ENCODE peak calls at places on chromosomes 13 and 19, in seven cellular contexts. G is CD8-positive, alpha-beta T cell; O is PC-3; V is epithelial cell of esophagus; A is GM10248; L is fibroblast of pulmonary artery; W is brain microvascular endothelial cell. C is an unnamed sample.

GRCh38 chr19:33811736-33812387 is 15.2 kb downstream of the KCTD15 start:
- DNase-seq in G (no peak), O (no peak), V (no peak), A (no peak), L (no peak), W (no peak), C (no peak)

GRCh38 chr13:113500530-113501265 is 10.2 kb upstream of the DCUN1D2 start:
- DNase-seq in G (no peak), O (no peak), V (no peak), A (no peak), L (no peak), W (no peak), C (no peak)

GRCh38 chr13:59494151-59494550 is 669.6 kb downstream of the DIAPH3 start:
- DNase-seq in G (no peak), O (no peak), V (no peak), A (no peak), L (no peak), W (no peak), C (no peak)

GRCh38 chr13:61608138-61608537 is 192.5 kb upstream of the PCDH20 start:
- DNase-seq in G (no peak), O (no peak), V (no peak), A (no peak), L (no peak), W (no peak), C (no peak)

GRCh38 chr19:23560051-23560450 is 127.0 kb downstream of the ZNF675 start:
- DNase-seq in G (no peak), O (no peak), V (no peak), A (no peak), L (no peak), W (no peak), C (no peak)

GRCh38 chr13:46962286-46962941 is 65.6 kb upstream of the HTR2A start:
- DNase-seq in G (no peak), O (peak), V (peak), A (peak), L (peak), W (peak), C (no peak)

GRCh38 chr19:41998246-41999020 is 4.4 kb upstream of the ATP1A3 start:
- DNase-seq in G (no peak), O (peak), V (peak), A (peak), L (peak), W (peak), C (no peak)

GRCh38 chr13:23418776-23419683 is 14.5 kb downstream of the SACS start:
- DNase-seq in G (no peak), O (no peak), V (peak), A (no peak), L (no peak), W (no peak), C (no peak)

GRCh38 chr13:34833562-34834182 is 108.4 kb upstream of the NBEA start:
- DNase-seq in G (no peak), O (peak), V (peak), A (no peak), L (peak), W (peak), C (no peak)

GRCh38 chr13:75375329-75375728 is 106.6 kb downstream of the TBC1D4 start:
- DNase-seq in G (no peak), O (no peak), V (no peak), A (no peak), L (no peak), W (no peak), C (no peak)

GRCh38 chr13:30752201-30752797 is 17.0 kb downstream of the ALOX5AP start:
- DNase-seq in G (no peak), O (no peak), V (peak), A (no peak), L (no peak), W (peak), C (no peak)

GRCh38 chr13:33140161-33140560 is 123.9 kb downstream of the KL start:
- DNase-seq in G (no peak), O (no peak), V (no peak), A (no peak), L (no peak), W (no peak), C (no peak)

GRCh38 chr13:66657165-66657895 is 572.8 kb downstream of the PCDH9 start:
- DNase-seq in G (no peak), O (peak), V (peak), A (no peak), L (peak), W (peak), C (no peak)

GRCh38 chr13:110001622-110002275 is 215.4 kb upstream of the IRS2 start:
- DNase-seq in G (no peak), O (peak), V (peak), A (no peak), L (peak), W (peak), C (no peak)

GRCh38 chr13:44172411-44172810 is 201.2 kb upstream of the SERP2 start:
- DNase-seq in G (no peak), O (peak), V (no peak), A (no peak), L (no peak), W (no peak), C (no peak)

GRCh38 chr13:112703935-112704633 is 14.2 kb downstream of the ATP11A start:
- DNase-seq in G (no peak), O (no peak), V (no peak), A (no peak), L (no peak), W (no peak), C (no peak)

GRCh38 chr19:40461669-40462221 is 3.8 kb downstream of the BLVRB start:
- DNase-seq in G (no peak), O (no peak), V (no peak), A (no peak), L (no peak), W (no peak), C (no peak)

GRCh38 chr19:45351401-45351952 is 10.9 kb downstream of the KLC3 start:
- DNase-seq in G (no peak), O (no peak), V (peak), A (no peak), L (no peak), W (no peak), C (no peak)

GRCh38 chr13:50171585-50172282 is 156.5 kb downstream of the KCNRG start:
- DNase-seq in G (no peak), O (no peak), V (no peak), A (no peak), L (no peak), W (no peak), C (no peak)

GRCh38 chr13:50167224-50167947 is 152.1 kb downstream of the KCNRG start:
- DNase-seq in G (no peak), O (no peak), V (no peak), A (peak), L (no peak), W (no peak), C (no peak)

GRCh38 chr13:50168803-50169202 is 153.6 kb downstream of the KCNRG start:
- DNase-seq in G (no peak), O (no peak), V (peak), A (no peak), L (no peak), W (no peak), C (no peak)

GRCh38 chr13:50167967-50168366 is 152.7 kb downstream of the KCNRG start:
- DNase-seq in G (no peak), O (no peak), V (no peak), A (no peak), L (no peak), W (no peak), C (no peak)

GRCh38 chr13:50170447-50171037 is 155.3 kb downstream of the KCNRG start:
- DNase-seq in G (no peak), O (peak), V (peak), A (no peak), L (peak), W (no peak), C (no peak)
- TF ChIP-seq CTCF in G (no peak), O (peak), V (peak), A (no peak), L (peak), W (peak), C (peak)

DNA sequence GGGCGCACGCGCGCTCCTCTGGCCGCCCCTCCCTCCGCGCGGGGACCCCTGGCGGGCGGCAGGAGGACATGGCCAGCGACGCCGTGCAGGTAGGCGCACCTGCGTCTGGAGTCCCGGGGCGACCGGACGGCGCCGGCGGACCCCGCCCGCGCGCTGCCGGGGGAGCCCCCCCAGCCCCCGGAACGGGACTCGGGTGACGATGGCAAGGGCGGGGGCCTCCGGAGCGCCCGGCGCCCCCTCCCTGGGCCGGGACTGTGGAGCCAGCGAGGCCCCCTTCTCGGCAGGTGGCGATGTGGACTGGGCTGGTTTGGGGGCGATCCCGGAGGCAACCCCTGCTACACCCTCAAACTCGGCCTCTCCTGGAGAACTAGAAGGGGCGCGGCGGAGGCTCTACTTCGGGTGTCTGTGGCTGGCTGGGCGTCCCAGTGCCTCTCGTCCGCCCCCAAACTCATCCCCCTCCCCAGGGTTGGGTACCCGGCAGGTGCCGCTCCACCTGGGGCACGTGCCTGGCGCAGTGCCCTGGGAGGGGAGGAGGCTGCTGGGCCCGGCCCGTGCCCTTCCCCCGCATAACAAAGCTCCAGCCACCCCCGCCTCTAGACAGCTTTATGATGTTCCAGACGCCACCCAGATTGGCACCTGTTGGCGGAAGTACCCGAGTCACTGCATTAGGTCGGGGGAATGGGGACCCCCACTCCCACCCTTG is 499 bp downstream of the PKN1 start:
- DNase-seq in G (no peak), O (peak), V (no peak), A (no peak), L (no peak), W (no peak), C (no peak)
- TF ChIP-seq CTCF in G (no peak), O (no peak), V (no peak), A (no peak), L (no peak), W (no peak), C (no peak)

DNA sequence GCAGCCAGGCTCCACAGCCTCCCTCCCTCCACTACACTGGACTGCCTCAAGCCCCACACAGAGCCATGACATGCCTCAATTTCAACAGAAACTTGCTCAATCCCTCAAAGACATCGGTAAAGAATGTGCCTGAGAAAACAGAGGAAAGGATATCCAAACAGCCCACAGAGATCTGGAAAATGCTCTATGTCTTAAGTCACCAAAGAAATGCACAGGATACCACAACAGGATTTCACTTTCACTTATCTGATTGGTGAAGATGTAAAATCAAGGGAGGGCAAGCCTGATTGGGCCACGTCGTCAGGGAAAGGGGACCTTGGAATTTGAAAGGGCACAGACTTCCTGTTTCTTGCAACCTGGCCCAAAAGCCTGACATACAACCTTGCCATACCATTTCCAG is 14.2 kb downstream of the CACNA1A start:
- DNase-seq in G (no peak), O (peak), V (peak), A (no peak), L (peak), W (peak), C (no peak)
- TF ChIP-seq CTCF in G (no peak), O (no peak), V (no peak), A (no peak), L (no peak), W (no peak), C (no peak)

GRCh38 chr19:1580382-1580781 is 12.3 kb upstream of the MEX3D start:
- DNase-seq in G (no peak), O (no peak), V (no peak), A (no peak), L (no peak), W (no peak), C (no peak)
- TF ChIP-seq CTCF in G (no peak), O (no peak), V (no peak), A (no peak), L (no peak), W (no peak), C (no peak)

GRCh38 chr19:19262190-19263057 is 10.7 kb downstream of the TM6SF2 start:
- DNase-seq in G (no peak), O (no peak), V (no peak), A (no peak), L (no peak), W (no peak), C (no peak)
- TF ChIP-seq CTCF in G (no peak), O (no peak), V (no peak), A (no peak), L (no peak), W (no peak), C (no peak)

DNA sequence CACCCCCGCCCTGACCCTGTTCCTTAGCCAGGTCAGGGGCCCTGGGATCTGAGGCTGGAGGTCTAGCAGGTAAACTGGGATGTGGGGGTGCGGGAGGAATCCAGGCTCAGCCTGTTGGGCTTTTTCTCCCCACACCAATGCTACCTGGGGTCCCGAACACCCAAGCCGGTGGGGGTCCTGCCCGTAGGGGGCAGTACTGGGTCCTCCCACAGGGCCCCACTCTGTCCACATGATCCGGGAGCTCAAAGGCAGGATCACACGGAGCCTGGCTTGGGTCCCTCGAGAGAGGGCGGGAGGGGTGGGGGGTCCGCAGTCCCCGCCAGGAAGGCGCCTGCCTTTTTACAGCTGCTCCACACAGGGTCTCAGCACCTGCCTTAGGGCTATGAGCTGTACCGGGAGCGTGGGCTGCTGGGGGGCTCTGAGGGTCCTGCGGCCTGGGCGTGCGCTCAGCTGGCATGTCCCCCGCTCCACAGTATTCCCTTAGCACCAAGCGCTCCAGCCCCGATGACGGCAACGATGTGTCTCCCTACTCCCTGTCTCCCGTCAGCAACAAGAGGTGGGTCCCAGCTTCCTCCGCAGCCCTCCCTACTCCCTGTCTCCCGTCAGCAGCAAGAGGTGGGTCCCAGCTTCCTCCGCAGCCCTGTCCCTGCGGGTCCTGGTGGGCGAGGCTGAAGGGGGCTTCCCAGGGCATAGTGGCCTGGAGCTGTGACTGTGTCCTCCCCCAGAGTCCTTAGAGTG is 12.3 kb upstream of the TEKTIP1 start:
- DNase-seq in G (no peak), O (no peak), V (no peak), A (no peak), L (no peak), W (no peak), C (no peak)
- TF ChIP-seq CTCF in G (no peak), O (no peak), V (no peak), A (no peak), L (no peak), W (peak), C (no peak)

DNA sequence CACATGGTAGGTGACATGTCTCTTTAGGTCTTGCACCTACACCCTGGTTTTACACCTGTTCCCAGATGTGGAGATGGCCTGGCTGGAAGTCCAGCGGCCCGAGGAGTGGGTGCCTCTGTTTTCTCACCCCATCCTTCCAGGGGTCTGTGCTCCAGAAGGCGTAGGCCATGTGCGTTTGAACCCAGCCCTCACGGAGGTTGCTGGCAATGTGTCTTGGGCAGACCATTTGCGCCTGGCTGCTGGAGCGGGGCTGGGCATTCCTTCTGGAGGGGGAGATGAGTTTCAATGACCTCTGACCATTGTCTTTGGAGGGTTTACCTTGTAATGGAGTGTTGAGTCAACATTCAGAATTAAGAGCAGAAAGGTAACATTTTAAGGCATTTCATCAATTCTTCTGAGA is 54.8 kb upstream of the ZNF536 start:
- DNase-seq in G (no peak), O (no peak), V (no peak), A (no peak), L (no peak), W (no peak), C (no peak)
- TF ChIP-seq CTCF in G (no peak), O (no peak), V (no peak), A (no peak), L (no peak), W (no peak), C (no peak)

GRCh38 chr13:94988654-94989053 is 276.3 kb upstream of the SOX21 start:
- DNase-seq in G (no peak), O (no peak), V (no peak), A (no peak), L (peak), W (no peak), C (no peak)
- TF ChIP-seq CTCF in G (no peak), O (no peak), V (peak), A (no peak), L (peak), W (peak), C (no peak)